ENCODE peak calls at places on chromosomes 16 and 17, in five cellular contexts. N, B, S, P and R are unnamed samples.

GRCh38 chr17:13888043-13888442 is 181.3 kb upstream of the COX10 start:
- DNase-seq in N (peak), B (no peak), P (no peak), S (no peak), R (no peak)

GRCh38 chr17:21452377-21453143 is 76.4 kb downstream of the KCNJ12 start:
- DNase-seq in S (no peak), N (peak), P (no peak), B (peak), R (peak)

GRCh38 chr17:27631897-27632725 is 1.1 kb downstream of the LGALS9 start:
- DNase-seq in P (no peak), S (no peak), B (no peak), N (no peak), R (no peak)

GRCh38 chr16:72932050-72932449 is 115.9 kb downstream of the ZFHX3 start:
- DNase-seq in S (peak), B (no peak), N (peak), P (no peak), R (no peak)

GRCh38 chr17:14699569-14700190 is 398.8 kb downstream of the HS3ST3B1 start:
- DNase-seq in B (no peak), P (no peak), S (no peak), N (no peak), R (no peak)

GRCh38 chr16:15843635-15844279 is 13.1 kb downstream of the MYH11 start:
- DNase-seq in P (no peak), N (no peak), B (no peak), S (no peak), R (no peak)

GRCh38 chr17:78541488-78542237 is 35.5 kb downstream of the DNAH17 start:
- DNase-seq in N (peak), P (no peak), S (no peak), B (no peak), R (peak)

GRCh38 chr17:32269377-32269776 is 3.7 kb downstream of the RHBDL3 start:
- DNase-seq in P (no peak), N (no peak), S (no peak), B (no peak), R (no peak)

DNA sequence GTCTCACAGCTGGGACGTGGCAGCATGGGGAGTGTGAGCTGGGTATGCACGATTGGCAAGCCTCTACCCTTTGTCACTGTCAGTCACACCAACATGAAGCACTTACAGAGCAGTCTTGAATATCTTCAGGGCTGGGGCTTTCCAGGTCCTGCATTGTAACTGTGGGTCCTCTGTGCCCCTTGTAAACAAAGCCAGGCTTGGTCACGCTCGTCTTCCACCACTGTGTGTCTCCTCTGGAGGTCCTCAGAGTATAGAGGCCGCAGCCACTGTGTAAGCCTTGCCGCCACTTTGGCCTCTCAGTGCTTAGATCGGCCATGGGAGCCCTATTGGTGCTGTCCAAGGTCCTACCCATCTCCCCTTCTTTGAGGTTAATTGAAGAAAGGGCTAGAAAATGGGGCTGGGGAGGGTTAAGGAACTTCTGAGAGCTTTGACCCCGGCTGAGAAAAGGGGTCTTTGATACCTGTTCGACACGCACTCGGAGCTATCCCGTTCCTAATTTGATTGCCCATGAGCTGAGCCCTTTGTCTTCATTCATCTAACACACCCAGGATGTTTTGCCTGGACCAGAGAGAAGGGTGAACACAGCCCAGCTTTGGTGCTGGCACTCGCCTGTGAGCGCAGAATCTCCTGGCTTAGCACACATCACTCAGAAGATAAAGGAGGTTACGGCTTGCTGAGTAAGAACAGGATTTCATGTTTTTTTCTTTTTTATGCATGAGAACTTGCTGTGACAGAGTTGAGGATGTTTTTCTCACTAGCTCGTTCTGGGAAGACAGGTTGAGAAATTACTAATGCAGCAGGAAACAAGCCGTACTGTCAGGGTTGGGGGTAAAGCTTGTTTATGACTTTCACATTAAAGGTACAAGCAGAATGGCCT is 267.9 kb downstream of the CPPED1 start:
- DNase-seq in S (peak), B (no peak), N (peak), P (no peak), R (peak)
- TF ChIP-seq CTCF in S (no peak), B (no peak), N (no peak), P (no peak), R (no peak)

GRCh38 chr16:23085949-23086348 is 63.3 kb downstream of the USP31 start:
- DNase-seq in S (no peak), N (no peak), B (no peak), P (no peak), R (no peak)
- TF ChIP-seq CTCF in S (no peak), N (no peak), B (no peak), P (no peak), R (no peak)

GRCh38 chr17:81471804-81472456 is 40.7 kb downstream of the ACTG1 start:
- DNase-seq in S (no peak), P (peak), N (peak), B (no peak), R (peak)
- TF ChIP-seq CTCF in S (no peak), P (peak), N (no peak), B (no peak), R (no peak)

GRCh38 chr16:88965826-88966480 is 11.1 kb downstream of the CBFA2T3 start:
- DNase-seq in S (peak), P (no peak), B (no peak), N (no peak), R (no peak)
- TF ChIP-seq CTCF in S (no peak), P (no peak), B (no peak), N (no peak), R (no peak)